ENCODE peak calls at places on chromosomes 4 and X, in seven cellular contexts. One of them, this sample, is unnamed.

GRCh38 chrX:40189621-40190020 is 91.9 kb upstream of the BCOR start:
- DNase-seq in H4: no peak
- DNase-seq in cerebellar cortex: no peak
- DNase-seq in Calu3: no peak
- DNase-seq in activated CD4-positive, alpha-beta T cell treated with anti-CD3 and anti-CD28 coated beads, Interleukin-2, amount 10 ng/mL, durations not matched to agents 7 days and 5 days: no peak
- DNase-seq in CD4-positive, alpha-beta memory T cell: no peak
- DNase-seq in tibial artery: no peak
- DNase-seq in this sample: no peak

GRCh38 chr4:119647558-119647957 is 19.0 kb upstream of the PDE5A start:
- DNase-seq in H4: no peak
- DNase-seq in cerebellar cortex: no peak
- DNase-seq in Calu3: no peak
- DNase-seq in activated CD4-positive, alpha-beta T cell treated with anti-CD3 and anti-CD28 coated beads, Interleukin-2, amount 10 ng/mL, durations not matched to agents 7 days and 5 days: no peak
- DNase-seq in CD4-positive, alpha-beta memory T cell: no peak
- DNase-seq in tibial artery: no peak
- DNase-seq in this sample: no peak

GRCh38 chr4:56976283-56976877 is 1.0 kb downstream of the NOA1 start:
- DNase-seq in H4: no peak
- DNase-seq in cerebellar cortex: no peak
- DNase-seq in Calu3: peak; percentile 5
- DNase-seq in activated CD4-positive, alpha-beta T cell treated with anti-CD3 and anti-CD28 coated beads, Interleukin-2, amount 10 ng/mL, durations not matched to agents 7 days and 5 days: no peak
- DNase-seq in CD4-positive, alpha-beta memory T cell: peak; percentile 5
- DNase-seq in tibial artery: no peak
- DNase-seq in this sample: no peak

GRCh38 chrX:79162076-79162475 is 17.6 kb downstream of the GPR174 start:
- DNase-seq in H4: no peak
- DNase-seq in cerebellar cortex: no peak
- DNase-seq in Calu3: no peak
- DNase-seq in activated CD4-positive, alpha-beta T cell treated with anti-CD3 and anti-CD28 coated beads, Interleukin-2, amount 10 ng/mL, durations not matched to agents 7 days and 5 days: no peak
- DNase-seq in CD4-positive, alpha-beta memory T cell: no peak
- DNase-seq in tibial artery: no peak
- DNase-seq in this sample: no peak

GRCh38 chr4:151192556-151193235 is 84.3 kb upstream of the PRSS48 start:
- DNase-seq in H4: no peak
- DNase-seq in cerebellar cortex: no peak
- DNase-seq in Calu3: no peak
- DNase-seq in activated CD4-positive, alpha-beta T cell treated with anti-CD3 and anti-CD28 coated beads, Interleukin-2, amount 10 ng/mL, durations not matched to agents 7 days and 5 days: no peak
- DNase-seq in CD4-positive, alpha-beta memory T cell: no peak
- DNase-seq in tibial artery: no peak
- DNase-seq in this sample: no peak

GRCh38 chr4:52685316-52685715 is 26.2 kb upstream of the USP46 start:
- DNase-seq in H4: no peak
- DNase-seq in cerebellar cortex: no peak
- DNase-seq in Calu3: no peak
- DNase-seq in activated CD4-positive, alpha-beta T cell treated with anti-CD3 and anti-CD28 coated beads, Interleukin-2, amount 10 ng/mL, durations not matched to agents 7 days and 5 days: no peak
- DNase-seq in CD4-positive, alpha-beta memory T cell: no peak
- DNase-seq in tibial artery: no peak
- DNase-seq in this sample: no peak

GRCh38 chr4:120709986-120710385 is 212.5 kb downstream of the PRDM5 start:
- DNase-seq in H4: no peak
- DNase-seq in cerebellar cortex: no peak
- DNase-seq in Calu3: no peak
- DNase-seq in activated CD4-positive, alpha-beta T cell treated with anti-CD3 and anti-CD28 coated beads, Interleukin-2, amount 10 ng/mL, durations not matched to agents 7 days and 5 days: no peak
- DNase-seq in CD4-positive, alpha-beta memory T cell: no peak
- DNase-seq in tibial artery: no peak
- DNase-seq in this sample: no peak

GRCh38 chr4:113828712-113829111 is 67.2 kb upstream of the CAMK2D start:
- DNase-seq in H4: no peak
- DNase-seq in cerebellar cortex: no peak
- DNase-seq in Calu3: no peak
- DNase-seq in activated CD4-positive, alpha-beta T cell treated with anti-CD3 and anti-CD28 coated beads, Interleukin-2, amount 10 ng/mL, durations not matched to agents 7 days and 5 days: no peak
- DNase-seq in CD4-positive, alpha-beta memory T cell: no peak
- DNase-seq in tibial artery: no peak
- DNase-seq in this sample: no peak

GRCh38 chr4:75634951-75635350 is 4.6 kb upstream of the CDKL2 start:
- DNase-seq in H4: no peak
- DNase-seq in cerebellar cortex: no peak
- DNase-seq in Calu3: no peak
- DNase-seq in activated CD4-positive, alpha-beta T cell treated with anti-CD3 and anti-CD28 coated beads, Interleukin-2, amount 10 ng/mL, durations not matched to agents 7 days and 5 days: no peak
- DNase-seq in CD4-positive, alpha-beta memory T cell: no peak
- DNase-seq in tibial artery: no peak
- DNase-seq in this sample: no peak

GRCh38 chr4:15963001-15963451 is at the start of gene FGFBP2:
- DNase-seq in H4: peak; percentile 80
- DNase-seq in cerebellar cortex: peak; percentile 7
- DNase-seq in Calu3: peak; percentile 66
- DNase-seq in activated CD4-positive, alpha-beta T cell treated with anti-CD3 and anti-CD28 coated beads, Interleukin-2, amount 10 ng/mL, durations not matched to agents 7 days and 5 days: peak; percentile 74
- DNase-seq in CD4-positive, alpha-beta memory T cell: peak; percentile 19
- DNase-seq in tibial artery: no peak
- DNase-seq in this sample: peak; percentile 59

GRCh38 chr4:99315839-99316238 is 5.4 kb downstream of the ADH1B start:
- DNase-seq in H4: no peak
- DNase-seq in cerebellar cortex: no peak
- DNase-seq in Calu3: no peak
- DNase-seq in activated CD4-positive, alpha-beta T cell treated with anti-CD3 and anti-CD28 coated beads, Interleukin-2, amount 10 ng/mL, durations not matched to agents 7 days and 5 days: no peak
- DNase-seq in CD4-positive, alpha-beta memory T cell: no peak
- DNase-seq in tibial artery: no peak
- DNase-seq in this sample: no peak

GRCh38 chr4:177229331-177229730 is 80.3 kb upstream of the NEIL3 start:
- DNase-seq in H4: peak; percentile 11
- DNase-seq in cerebellar cortex: no peak
- DNase-seq in Calu3: no peak
- DNase-seq in activated CD4-positive, alpha-beta T cell treated with anti-CD3 and anti-CD28 coated beads, Interleukin-2, amount 10 ng/mL, durations not matched to agents 7 days and 5 days: no peak
- DNase-seq in CD4-positive, alpha-beta memory T cell: no peak
- DNase-seq in tibial artery: no peak
- DNase-seq in this sample: peak; percentile 43

GRCh38 chrX:18877472-18877871 is 106.4 kb downstream of the PHKA2 start:
- DNase-seq in H4: no peak
- DNase-seq in cerebellar cortex: no peak
- DNase-seq in Calu3: no peak
- DNase-seq in activated CD4-positive, alpha-beta T cell treated with anti-CD3 and anti-CD28 coated beads, Interleukin-2, amount 10 ng/mL, durations not matched to agents 7 days and 5 days: no peak
- DNase-seq in CD4-positive, alpha-beta memory T cell: no peak
- DNase-seq in tibial artery: no peak
- DNase-seq in this sample: no peak

GRCh38 chrX:15963858-15964257 is 109.2 kb upstream of the AP1S2 start:
- DNase-seq in H4: no peak
- DNase-seq in cerebellar cortex: no peak
- DNase-seq in Calu3: no peak
- DNase-seq in activated CD4-positive, alpha-beta T cell treated with anti-CD3 and anti-CD28 coated beads, Interleukin-2, amount 10 ng/mL, durations not matched to agents 7 days and 5 days: no peak
- DNase-seq in CD4-positive, alpha-beta memory T cell: no peak
- DNase-seq in tibial artery: no peak
- DNase-seq in this sample: no peak

GRCh38 chrX:129938081-129938480 is 32.1 kb downstream of the UTP14A start:
- DNase-seq in H4: no peak
- DNase-seq in cerebellar cortex: no peak
- DNase-seq in Calu3: no peak
- DNase-seq in activated CD4-positive, alpha-beta T cell treated with anti-CD3 and anti-CD28 coated beads, Interleukin-2, amount 10 ng/mL, durations not matched to agents 7 days and 5 days: no peak
- DNase-seq in CD4-positive, alpha-beta memory T cell: no peak
- DNase-seq in tibial artery: no peak
- DNase-seq in this sample: no peak

GRCh38 chr4:75545526-75545925 is 10.3 kb upstream of the ODAPH start:
- DNase-seq in H4: peak; percentile 15
- DNase-seq in cerebellar cortex: no peak
- DNase-seq in Calu3: no peak
- DNase-seq in activated CD4-positive, alpha-beta T cell treated with anti-CD3 and anti-CD28 coated beads, Interleukin-2, amount 10 ng/mL, durations not matched to agents 7 days and 5 days: no peak
- DNase-seq in CD4-positive, alpha-beta memory T cell: no peak
- DNase-seq in tibial artery: no peak
- DNase-seq in this sample: no peak

GRCh38 chr4:27463816-27464215 is 603.2 kb downstream of the STIM2 start:
- DNase-seq in H4: peak; percentile 26
- DNase-seq in cerebellar cortex: no peak
- DNase-seq in Calu3: no peak
- DNase-seq in activated CD4-positive, alpha-beta T cell treated with anti-CD3 and anti-CD28 coated beads, Interleukin-2, amount 10 ng/mL, durations not matched to agents 7 days and 5 days: no peak
- DNase-seq in CD4-positive, alpha-beta memory T cell: no peak
- DNase-seq in tibial artery: no peak
- DNase-seq in this sample: no peak

GRCh38 chr4:4590496-4590895 is 48.6 kb upstream of the STX18 start:
- DNase-seq in H4: no peak
- DNase-seq in cerebellar cortex: no peak
- DNase-seq in Calu3: no peak
- DNase-seq in activated CD4-positive, alpha-beta T cell treated with anti-CD3 and anti-CD28 coated beads, Interleukin-2, amount 10 ng/mL, durations not matched to agents 7 days and 5 days: no peak
- DNase-seq in CD4-positive, alpha-beta memory T cell: no peak
- DNase-seq in tibial artery: no peak
- DNase-seq in this sample: no peak

GRCh38 chr4:155603360-155603891 is 63.2 kb upstream of the GUCY1A1 start:
- DNase-seq in H4: no peak
- DNase-seq in cerebellar cortex: no peak
- DNase-seq in Calu3: no peak
- DNase-seq in activated CD4-positive, alpha-beta T cell treated with anti-CD3 and anti-CD28 coated beads, Interleukin-2, amount 10 ng/mL, durations not matched to agents 7 days and 5 days: no peak
- DNase-seq in CD4-positive, alpha-beta memory T cell: no peak
- DNase-seq in tibial artery: no peak
- DNase-seq in this sample: no peak

GRCh38 chr4:157204634-157205244 is 15.8 kb upstream of the GRIA2 start:
- DNase-seq in H4: peak; percentile 41
- DNase-seq in cerebellar cortex: no peak
- DNase-seq in Calu3: peak; percentile 19
- DNase-seq in activated CD4-positive, alpha-beta T cell treated with anti-CD3 and anti-CD28 coated beads, Interleukin-2, amount 10 ng/mL, durations not matched to agents 7 days and 5 days: peak; percentile 10
- DNase-seq in CD4-positive, alpha-beta memory T cell: no peak
- DNase-seq in tibial artery: no peak
- DNase-seq in this sample: peak; percentile 10

GRCh38 chrX:19225906-19226305 is 103.6 kb upstream of the ADGRG2 start:
- DNase-seq in H4: peak; percentile 30
- DNase-seq in cerebellar cortex: peak; percentile 3
- DNase-seq in Calu3: no peak
- DNase-seq in activated CD4-positive, alpha-beta T cell treated with anti-CD3 and anti-CD28 coated beads, Interleukin-2, amount 10 ng/mL, durations not matched to agents 7 days and 5 days: no peak
- DNase-seq in CD4-positive, alpha-beta memory T cell: no peak
- DNase-seq in tibial artery: no peak
- DNase-seq in this sample: no peak

GRCh38 chr4:184784628-184785257 is 41.0 kb downstream of the ACSL1 start:
- DNase-seq in H4: no peak
- DNase-seq in cerebellar cortex: peak; percentile 90
- DNase-seq in Calu3: no peak
- DNase-seq in activated CD4-positive, alpha-beta T cell treated with anti-CD3 and anti-CD28 coated beads, Interleukin-2, amount 10 ng/mL, durations not matched to agents 7 days and 5 days: no peak
- DNase-seq in CD4-positive, alpha-beta memory T cell: no peak
- DNase-seq in tibial artery: no peak
- DNase-seq in this sample: no peak

GRCh38 chr4:93775551-93775950 is 53.0 kb upstream of the ATOH1 start:
- DNase-seq in H4: no peak
- DNase-seq in cerebellar cortex: no peak
- DNase-seq in Calu3: no peak
- DNase-seq in activated CD4-positive, alpha-beta T cell treated with anti-CD3 and anti-CD28 coated beads, Interleukin-2, amount 10 ng/mL, durations not matched to agents 7 days and 5 days: no peak
- DNase-seq in CD4-positive, alpha-beta memory T cell: no peak
- DNase-seq in tibial artery: no peak
- DNase-seq in this sample: no peak

GRCh38 chr4:15990570-15991285 is 27.8 kb upstream of the FGFBP2 start:
- DNase-seq in H4: no peak
- DNase-seq in cerebellar cortex: no peak
- DNase-seq in Calu3: no peak
- DNase-seq in activated CD4-positive, alpha-beta T cell treated with anti-CD3 and anti-CD28 coated beads, Interleukin-2, amount 10 ng/mL, durations not matched to agents 7 days and 5 days: no peak
- DNase-seq in CD4-positive, alpha-beta memory T cell: no peak
- DNase-seq in tibial artery: no peak
- DNase-seq in this sample: no peak